ENCODE peak calls at places on chromosome 4, in seven cellular contexts. One of them, this sample, is unnamed.

GRCh38 chr4:107069049-107069448 is 32.9 kb upstream of the DKK2 start:
- ATAC-seq in T-cell: no peak
- ATAC-seq in aorta: no peak
- ATAC-seq in heart left ventricle: no peak
- ATAC-seq in stimulated activated effector memory CD8-positive, alpha-beta T cell treated with anti-CD3 and anti-CD28 coated beads, Interleukin-12 subunit alpha, Interleukin-12 subunit beta, amount 100 ng/mL, for 72 hours: peak
- ATAC-seq in activated T-cell treated with anti-CD3 and anti-CD28 coated beads, Interleukin-2, amount 50 U/mL, for 4 hours: no peak
- ATAC-seq in CD8-positive, alpha-beta T cell: no peak
- ATAC-seq in this sample: no peak

GRCh38 chr4:152661649-152662048 is 18.1 kb downstream of the TMEM154 start:
- ATAC-seq in T-cell: no peak
- ATAC-seq in aorta: no peak
- ATAC-seq in heart left ventricle: no peak
- ATAC-seq in stimulated activated effector memory CD8-positive, alpha-beta T cell treated with anti-CD3 and anti-CD28 coated beads, Interleukin-12 subunit alpha, Interleukin-12 subunit beta, amount 100 ng/mL, for 72 hours: peak
- ATAC-seq in activated T-cell treated with anti-CD3 and anti-CD28 coated beads, Interleukin-2, amount 50 U/mL, for 4 hours: no peak
- ATAC-seq in CD8-positive, alpha-beta T cell: no peak
- ATAC-seq in this sample: no peak

GRCh38 chr4:81528200-81528599 is 56.5 kb upstream of the RASGEF1B start:
- ATAC-seq in T-cell: no peak
- ATAC-seq in aorta: no peak
- ATAC-seq in heart left ventricle: peak
- ATAC-seq in stimulated activated effector memory CD8-positive, alpha-beta T cell treated with anti-CD3 and anti-CD28 coated beads, Interleukin-12 subunit alpha, Interleukin-12 subunit beta, amount 100 ng/mL, for 72 hours: no peak
- ATAC-seq in activated T-cell treated with anti-CD3 and anti-CD28 coated beads, Interleukin-2, amount 50 U/mL, for 4 hours: no peak
- ATAC-seq in CD8-positive, alpha-beta T cell: no peak
- ATAC-seq in this sample: no peak

GRCh38 chr4:12500409-12500808 is 983.7 kb downstream of the RAB28 start:
- ATAC-seq in T-cell: no peak
- ATAC-seq in aorta: no peak
- ATAC-seq in heart left ventricle: no peak
- ATAC-seq in stimulated activated effector memory CD8-positive, alpha-beta T cell treated with anti-CD3 and anti-CD28 coated beads, Interleukin-12 subunit alpha, Interleukin-12 subunit beta, amount 100 ng/mL, for 72 hours: no peak
- ATAC-seq in activated T-cell treated with anti-CD3 and anti-CD28 coated beads, Interleukin-2, amount 50 U/mL, for 4 hours: no peak
- ATAC-seq in CD8-positive, alpha-beta T cell: no peak
- ATAC-seq in this sample: no peak

GRCh38 chr4:25787891-25788331 is 74.9 kb downstream of the SEL1L3 start:
- ATAC-seq in T-cell: no peak
- ATAC-seq in aorta: no peak
- ATAC-seq in heart left ventricle: no peak
- ATAC-seq in stimulated activated effector memory CD8-positive, alpha-beta T cell treated with anti-CD3 and anti-CD28 coated beads, Interleukin-12 subunit alpha, Interleukin-12 subunit beta, amount 100 ng/mL, for 72 hours: no peak
- ATAC-seq in activated T-cell treated with anti-CD3 and anti-CD28 coated beads, Interleukin-2, amount 50 U/mL, for 4 hours: no peak
- ATAC-seq in CD8-positive, alpha-beta T cell: no peak
- ATAC-seq in this sample: no peak

GRCh38 chr4:127196656-127197352 is 436.0 kb upstream of the INTU start:
- ATAC-seq in T-cell: no peak
- ATAC-seq in aorta: no peak
- ATAC-seq in heart left ventricle: peak
- ATAC-seq in stimulated activated effector memory CD8-positive, alpha-beta T cell treated with anti-CD3 and anti-CD28 coated beads, Interleukin-12 subunit alpha, Interleukin-12 subunit beta, amount 100 ng/mL, for 72 hours: no peak
- ATAC-seq in activated T-cell treated with anti-CD3 and anti-CD28 coated beads, Interleukin-2, amount 50 U/mL, for 4 hours: no peak
- ATAC-seq in CD8-positive, alpha-beta T cell: no peak
- ATAC-seq in this sample: no peak

GRCh38 chr4:182770259-182770968 is 146.8 kb downstream of the DCTD start:
- ATAC-seq in T-cell: no peak
- ATAC-seq in aorta: no peak
- ATAC-seq in heart left ventricle: no peak
- ATAC-seq in stimulated activated effector memory CD8-positive, alpha-beta T cell treated with anti-CD3 and anti-CD28 coated beads, Interleukin-12 subunit alpha, Interleukin-12 subunit beta, amount 100 ng/mL, for 72 hours: peak
- ATAC-seq in activated T-cell treated with anti-CD3 and anti-CD28 coated beads, Interleukin-2, amount 50 U/mL, for 4 hours: no peak
- ATAC-seq in CD8-positive, alpha-beta T cell: no peak
- ATAC-seq in this sample: no peak

GRCh38 chr4:148238797-148239196 is 203.4 kb downstream of the NR3C2 start:
- ATAC-seq in T-cell: no peak
- ATAC-seq in aorta: no peak
- ATAC-seq in heart left ventricle: no peak
- ATAC-seq in stimulated activated effector memory CD8-positive, alpha-beta T cell treated with anti-CD3 and anti-CD28 coated beads, Interleukin-12 subunit alpha, Interleukin-12 subunit beta, amount 100 ng/mL, for 72 hours: no peak
- ATAC-seq in activated T-cell treated with anti-CD3 and anti-CD28 coated beads, Interleukin-2, amount 50 U/mL, for 4 hours: no peak
- ATAC-seq in CD8-positive, alpha-beta T cell: no peak
- ATAC-seq in this sample: no peak

GRCh38 chr4:100082852-100083251 is 107.4 kb downstream of the DDIT4L start:
- ATAC-seq in T-cell: no peak
- ATAC-seq in aorta: no peak
- ATAC-seq in heart left ventricle: no peak
- ATAC-seq in stimulated activated effector memory CD8-positive, alpha-beta T cell treated with anti-CD3 and anti-CD28 coated beads, Interleukin-12 subunit alpha, Interleukin-12 subunit beta, amount 100 ng/mL, for 72 hours: peak
- ATAC-seq in activated T-cell treated with anti-CD3 and anti-CD28 coated beads, Interleukin-2, amount 50 U/mL, for 4 hours: peak
- ATAC-seq in CD8-positive, alpha-beta T cell: no peak
- ATAC-seq in this sample: peak

GRCh38 chr4:42605264-42605663 is 51.6 kb downstream of the ATP8A1 start:
- ATAC-seq in T-cell: no peak
- ATAC-seq in aorta: no peak
- ATAC-seq in heart left ventricle: peak
- ATAC-seq in stimulated activated effector memory CD8-positive, alpha-beta T cell treated with anti-CD3 and anti-CD28 coated beads, Interleukin-12 subunit alpha, Interleukin-12 subunit beta, amount 100 ng/mL, for 72 hours: no peak
- ATAC-seq in activated T-cell treated with anti-CD3 and anti-CD28 coated beads, Interleukin-2, amount 50 U/mL, for 4 hours: no peak
- ATAC-seq in CD8-positive, alpha-beta T cell: no peak
- ATAC-seq in this sample: no peak

GRCh38 chr4:74033721-74034120 is 4.8 kb downstream of the CXCL3 start:
- ATAC-seq in T-cell: no peak
- ATAC-seq in aorta: no peak
- ATAC-seq in heart left ventricle: no peak
- ATAC-seq in stimulated activated effector memory CD8-positive, alpha-beta T cell treated with anti-CD3 and anti-CD28 coated beads, Interleukin-12 subunit alpha, Interleukin-12 subunit beta, amount 100 ng/mL, for 72 hours: no peak
- ATAC-seq in activated T-cell treated with anti-CD3 and anti-CD28 coated beads, Interleukin-2, amount 50 U/mL, for 4 hours: no peak
- ATAC-seq in CD8-positive, alpha-beta T cell: no peak
- ATAC-seq in this sample: no peak

GRCh38 chr4:1904042-1904441 is 32.8 kb downstream of the NSD2 start:
- ATAC-seq in T-cell: no peak
- ATAC-seq in aorta: no peak
- ATAC-seq in heart left ventricle: no peak
- ATAC-seq in stimulated activated effector memory CD8-positive, alpha-beta T cell treated with anti-CD3 and anti-CD28 coated beads, Interleukin-12 subunit alpha, Interleukin-12 subunit beta, amount 100 ng/mL, for 72 hours: no peak
- ATAC-seq in activated T-cell treated with anti-CD3 and anti-CD28 coated beads, Interleukin-2, amount 50 U/mL, for 4 hours: no peak
- ATAC-seq in CD8-positive, alpha-beta T cell: no peak
- ATAC-seq in this sample: no peak

GRCh38 chr4:122978109-122978508 is 55.7 kb upstream of the NUDT6 start:
- ATAC-seq in T-cell: no peak
- ATAC-seq in aorta: no peak
- ATAC-seq in heart left ventricle: no peak
- ATAC-seq in stimulated activated effector memory CD8-positive, alpha-beta T cell treated with anti-CD3 and anti-CD28 coated beads, Interleukin-12 subunit alpha, Interleukin-12 subunit beta, amount 100 ng/mL, for 72 hours: peak
- ATAC-seq in activated T-cell treated with anti-CD3 and anti-CD28 coated beads, Interleukin-2, amount 50 U/mL, for 4 hours: no peak
- ATAC-seq in CD8-positive, alpha-beta T cell: no peak
- ATAC-seq in this sample: no peak

This sample was measured in stimulated activated memory B cell treated with anti-CD40 and anti-IgM and Interleukin-4, amounts not matched to agents 10 μg/mL and 1 μg/mL and 100 μg/mL, for 72 hours.